ENCODE peak calls at places on chromosomes 3 and 15, in seven cellular contexts. D, C, L, S, M, Y and H are unnamed samples.

GRCh38 chr15:59281699-59282098 is 75.1 kb downstream of the LDHAL6B start:
- DNase-seq in D (no peak), C (no peak), L (no peak), S (no peak), M (no peak), Y (no peak), H (no peak)

GRCh38 chr3:171101982-171102610 is 75.6 kb upstream of the SLC2A2 start:
- DNase-seq in D (no peak), C (no peak), L (no peak), S (no peak), M (no peak), Y (no peak), H (no peak)

GRCh38 chr3:115227461-115227860 is 80.4 kb upstream of the ZBTB20 start:
- DNase-seq in D (no peak), C (no peak), L (no peak), S (no peak), M (no peak), Y (no peak), H (no peak)

GRCh38 chr3:20280257-20280656 is 94.3 kb upstream of the SGO1 start:
- DNase-seq in D (no peak), C (no peak), L (no peak), S (no peak), M (no peak), Y (no peak), H (no peak)

GRCh38 chr3:191246628-191247027 is 47.6 kb downstream of the OSTN start:
- DNase-seq in D (no peak), C (no peak), L (no peak), S (no peak), M (no peak), Y (no peak), H (no peak)

GRCh38 chr3:9553949-9554513 is 409 bp upstream of the LHFPL4 start:
- DNase-seq in D (no peak), C (no peak), L (no peak), S (no peak), M (no peak), Y (no peak), H (no peak)

GRCh38 chr3:161263057-161263456 is 41.9 kb downstream of the NMD3 start:
- DNase-seq in D (no peak), C (no peak), L (no peak), S (no peak), M (no peak), Y (no peak), H (no peak)

GRCh38 chr3:138694287-138695007 is 85.9 kb downstream of the FAIM start:
- DNase-seq in D (no peak), C (no peak), L (no peak), S (no peak), M (no peak), Y (no peak), H (no peak)

GRCh38 chr15:70236306-70237103 is 138.8 kb upstream of the TLE3 start:
- DNase-seq in D (no peak), C (no peak), L (no peak), S (no peak), M (no peak), Y (no peak), H (no peak)

GRCh38 chr15:27127834-27128570 is 157.0 kb downstream of the GABRG3 start:
- DNase-seq in D (no peak), C (no peak), L (no peak), S (no peak), M (no peak), Y (no peak), H (no peak)

GRCh38 chr15:41577863-41578735 is 19.1 kb downstream of the TYRO3 start:
- DNase-seq in D (no peak), C (no peak), L (no peak), S (peak; percentile 82), M (no peak), Y (no peak), H (no peak)

GRCh38 chr3:172106989-172107388 is 67.6 kb downstream of the FNDC3B start:
- DNase-seq in D (peak; percentile 39), C (peak; percentile 47), L (peak; percentile 42), S (peak; percentile 77), M (peak; percentile 25), Y (peak; percentile 29), H (peak; percentile 40)

GRCh38 chr3:99474776-99475175 is 163.6 kb upstream of the COL8A1 start:
- DNase-seq in D (no peak), C (no peak), L (no peak), S (no peak), M (no peak), Y (no peak), H (no peak)

GRCh38 chr15:77107531-77108355 is 36.8 kb upstream of the TSPAN3 start:
- DNase-seq in D (peak; percentile 6), C (peak; percentile 42), L (peak; percentile 59), S (peak; percentile 54), M (peak; percentile 2), Y (peak; percentile 46), H (no peak)

GRCh38 chr3:170762081-170762480 is 107.9 kb downstream of the RPL22L1 start:
- DNase-seq in D (no peak), C (no peak), L (no peak), S (no peak), M (no peak), Y (no peak), H (no peak)

GRCh38 chr3:52407779-52408178 is 37.1 kb downstream of the SEMA3G start:
- DNase-seq in D (no peak), C (no peak), L (no peak), S (no peak), M (no peak), Y (no peak), H (no peak)

GRCh38 chr3:72485649-72486048 is 362.6 kb downstream of the SHQ1 start:
- DNase-seq in D (no peak), C (no peak), L (no peak), S (peak; percentile 43), M (no peak), Y (no peak), H (no peak)

GRCh38 chr15:90560229-90560771 is 30.6 kb downstream of the CRTC3 start:
- DNase-seq in D (no peak), C (no peak), L (no peak), S (peak; percentile 80), M (no peak), Y (peak; percentile 56), H (no peak)

GRCh38 chr3:36192901-36193300 is 187.4 kb upstream of the STAC start:
- DNase-seq in D (no peak), C (no peak), L (no peak), S (no peak), M (no peak), Y (no peak), H (no peak)

GRCh38 chr15:41161336-41161735 is 45.3 kb upstream of the INO80 start:
- DNase-seq in D (no peak), C (no peak), L (no peak), S (no peak), M (no peak), Y (no peak), H (no peak)

GRCh38 chr3:120170223-120170622 is 76.0 kb upstream of the GSK3B start:
- DNase-seq in D (no peak), C (no peak), L (no peak), S (no peak), M (no peak), Y (no peak), H (no peak)

GRCh38 chr15:50653156-50653743 is 33.3 kb downstream of the TRPM7 start:
- DNase-seq in D (no peak), C (no peak), L (no peak), S (no peak), M (no peak), Y (no peak), H (no peak)

GRCh38 chr3:46695962-46696922 is 2.8 kb upstream of the ALS2CL start:
- DNase-seq in D (no peak), C (no peak), L (no peak), S (peak; percentile 5), M (no peak), Y (peak; percentile 53), H (no peak)

GRCh38 chr15:39934415-39935044 is 615 bp downstream of the EIF2AK4 start:
- DNase-seq in D (no peak), C (peak; percentile 19), L (no peak), S (peak; percentile 38), M (no peak), Y (no peak), H (no peak)

GRCh38 chr3:119571230-119571629 is 8.1 kb upstream of the ADPRH start:
- DNase-seq in D (no peak), C (no peak), L (no peak), S (no peak), M (no peak), Y (no peak), H (no peak)

GRCh38 chr3:112640864-112641751 is at the start of gene CCDC80:
- DNase-seq in D (no peak), C (no peak), L (no peak), S (no peak), M (no peak), Y (no peak), H (no peak)

GRCh38 chr3:100169186-100169585 is 54.9 kb upstream of the FILIP1L start:
- DNase-seq in D (no peak), C (no peak), L (no peak), S (peak; percentile 28), M (no peak), Y (peak; percentile 43), H (no peak)

GRCh38 chr3:136962961-136963360 is 5.2 kb downstream of the IL20RB start:
- DNase-seq in D (no peak), C (no peak), L (no peak), S (no peak), M (no peak), Y (no peak), H (no peak)

GRCh38 chr15:100918690-100919480 is at the start of gene LRRK1:
- DNase-seq in D (no peak), C (peak; percentile 33), L (peak; percentile 82), S (no peak), M (no peak), Y (peak; percentile 54), H (no peak)

GRCh38 chr3:105354429-105354828 is 12.3 kb upstream of the ALCAM start:
- DNase-seq in D (no peak), C (no peak), L (no peak), S (no peak), M (no peak), Y (no peak), H (no peak)

GRCh38 chr3:76096036-76096435 is 310.7 kb upstream of the ZNF717 start:
- DNase-seq in D (no peak), C (no peak), L (no peak), S (no peak), M (no peak), Y (no peak), H (no peak)